ENCODE peak calls at places on chromosomes 13 and 19, in six cellular contexts. Q is CD8-positive, alpha-beta memory T cell; C is breast epithelium; H is GM23338; D is left ventricle myocardium inferior; R is A549. B is an unnamed sample. For H3K4me1, the result is how much of the 10 kb centered on the place peaks cover.

GRCh38 chr19:30522359-30522758 is 150.2 kb downstream of the ZNF536 start:
- DNase-seq in Q (no peak), C (no peak), H (peak), D (no peak), R (no peak), B (no peak)

GRCh38 chr13:46031581-46032263 is 20.8 kb downstream of the ZC3H13 start:
- DNase-seq in Q (no peak), C (no peak), H (no peak), D (no peak), R (no peak), B (no peak)

GRCh38 chr19:10580979-10581631 is 6.0 kb downstream of the AP1M2 start:
- DNase-seq in Q (peak), C (peak), H (peak), D (peak), R (peak), B (peak)

GRCh38 chr13:63948045-63948444 is 2532.4 kb upstream of the PCDH20 start:
- DNase-seq in Q (no peak), C (no peak), H (no peak), D (no peak), R (peak), B (no peak)

GRCh38 chr19:3497757-3498515 is 2.5 kb downstream of the DOHH start:
- DNase-seq in Q (no peak), C (no peak), H (no peak), D (no peak), R (no peak), B (no peak)

GRCh38 chr13:97976551-97977375 is 23.3 kb downstream of the IPO5 start:
- DNase-seq in Q (peak), C (no peak), H (peak), D (no peak), R (peak), B (peak)

GRCh38 chr13:94031609-94032008 is 447.9 kb downstream of the DCT start:
- DNase-seq in Q (no peak), C (no peak), H (no peak), D (no peak), R (no peak), B (no peak)

GRCh38 chr13:76815344-76815743 is 70.9 kb downstream of the KCTD12 start:
- DNase-seq in Q (no peak), C (no peak), H (no peak), D (no peak), R (no peak), B (no peak)

GRCh38 chr19:46958542-46958941 is 61.1 kb upstream of the NPAS1 start:
- DNase-seq in Q (no peak), C (no peak), H (peak), D (no peak), R (no peak), B (no peak)

GRCh38 chr19:33264881-33265445 is 37.4 kb downstream of the CEBPA start:
- DNase-seq in Q (no peak), C (no peak), H (no peak), D (no peak), R (no peak), B (no peak)

GRCh38 chr19:35757231-35757748 is 461 bp upstream of the HSPB6 start:
- DNase-seq in Q (no peak), C (peak), H (peak), D (peak), R (no peak), B (peak)

GRCh38 chr13:29676535-29676934 is 81.0 kb upstream of the SLC7A1 start:
- DNase-seq in Q (no peak), C (no peak), H (no peak), D (no peak), R (peak), B (no peak)

GRCh38 chr13:55418095-55418494 is 1722.6 kb upstream of the PRR20A start:
- DNase-seq in Q (no peak), C (no peak), H (no peak), D (no peak), R (no peak), B (no peak)

GRCh38 chr19:2618611-2619010 is 83.9 kb downstream of the GNG7 start:
- DNase-seq in Q (peak), C (peak), H (no peak), D (peak), R (no peak), B (peak)

GRCh38 chr19:2337329-2337707 is 8.8 kb downstream of the SPPL2B start:
- DNase-seq in Q (no peak), C (no peak), H (peak), D (no peak), R (no peak), B (peak)

GRCh38 chr13:51547425-51548176 is 36.7 kb upstream of the WDFY2 start:
- DNase-seq in Q (no peak), C (no peak), H (no peak), D (no peak), R (no peak), B (no peak)

GRCh38 chr13:97367427-97367826 is 66.5 kb upstream of the RAP2A start:
- DNase-seq in Q (no peak), C (peak), H (peak), D (no peak), R (no peak), B (no peak)

GRCh38 chr13:112448621-112449544 is 72.7 kb downstream of the SPACA7 start:
- DNase-seq in Q (no peak), C (no peak), H (no peak), D (no peak), R (no peak), B (no peak)

GRCh38 chr13:43405457-43405856 is 381.3 kb downstream of the ENOX1 start:
- DNase-seq in Q (no peak), C (no peak), H (no peak), D (no peak), R (peak), B (no peak)

GRCh38 chr19:10009269-10009665 is 1.0 kb downstream of the COL5A3 start:
- DNase-seq in Q (peak), C (peak), H (peak), D (peak), R (no peak), B (peak)

GRCh38 chr13:99984463-99985242 is 3.1 kb downstream of the ZIC2 start:
- DNase-seq in Q (no peak), C (no peak), H (peak), D (no peak), R (peak), B (no peak)

GRCh38 chr13:46010148-46010547 is 42.4 kb downstream of the ZC3H13 start:
- DNase-seq in Q (no peak), C (no peak), H (peak), D (no peak), R (peak), B (no peak)

GRCh38 chr13:101640797-101641400 is 188.4 kb downstream of the ITGBL1 start:
- DNase-seq in Q (no peak), C (no peak), H (no peak), D (no peak), R (peak), B (no peak)

GRCh38 chr19:1841209-1841924 is 6.9 kb downstream of the REXO1 start:
- DNase-seq in Q (no peak), C (no peak), H (no peak), D (no peak), R (no peak), B (no peak)

GRCh38 chr13:24271611-24272451 is 37.5 kb upstream of the C1QTNF9 start:
- DNase-seq in Q (peak), C (peak), H (no peak), D (peak), R (no peak), B (peak)

GRCh38 chr13:44431150-44431549 is 57.5 kb downstream of the SERP2 start:
- DNase-seq in Q (no peak), C (no peak), H (no peak), D (no peak), R (peak), B (no peak)

GRCh38 chr13:60837806-60838205 is 440.8 kb downstream of the TDRD3 start:
- DNase-seq in Q (no peak), C (no peak), H (no peak), D (no peak), R (no peak), B (no peak)

GRCh38 chr13:94711561-94712286 is 621 bp downstream of the SOX21 start:
- DNase-seq in Q (no peak), C (no peak), H (peak), D (no peak), R (peak), B (peak)

GRCh38 chr13:75826391-75826790 is 190.3 kb downstream of the LMO7 start:
- DNase-seq in Q (no peak), C (no peak), H (no peak), D (no peak), R (no peak), B (no peak)

GRCh38 chr19:35216026-35216832 is 12.3 kb downstream of the FAM187B start:
- DNase-seq in Q (no peak), C (no peak), H (no peak), D (no peak), R (no peak), B (no peak)

GRCh38 chr13:30618186-30618937 is 642 bp downstream of the USPL1 start:
- DNase-seq in Q (no peak), C (no peak), H (no peak), D (no peak), R (no peak), B (no peak)

GRCh38 chr19:53961523-53962345 is 1.0 kb upstream of the CACNG8 start:
- DNase-seq in Q (no peak), C (no peak), H (peak), D (no peak), R (peak), B (no peak)
- H3K4me3 ChIP-seq in Q (no peak), C (no peak), H (peak), D (no peak), R (peak), B (no peak)

DNA sequence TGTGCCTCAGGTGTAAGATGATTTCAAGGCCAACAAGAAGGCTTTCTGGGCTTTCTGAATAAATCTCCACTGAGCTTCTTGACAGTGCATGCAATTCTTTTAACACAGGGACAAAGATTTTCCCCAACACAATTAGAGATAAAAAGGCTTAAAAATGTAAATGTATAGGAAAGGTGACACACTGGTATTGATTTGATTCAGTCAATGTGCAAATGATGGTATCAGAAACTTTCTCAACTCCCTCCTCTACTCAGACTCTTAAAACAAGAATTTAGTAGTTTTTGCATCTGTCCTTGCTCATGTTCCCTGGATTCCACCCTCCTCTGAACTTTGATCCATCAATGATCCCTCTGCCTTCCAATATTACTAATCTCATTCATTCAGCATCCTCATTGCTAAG is 111.6 kb upstream of the FNDC3A start:
- DNase-seq in Q (no peak), C (no peak), H (no peak), D (no peak), R (no peak), B (no peak)
- H3K4me1 ChIP-seq in Q (under half), C (under half), H (under half), D (under half), R (under half), B (under half)

DNA sequence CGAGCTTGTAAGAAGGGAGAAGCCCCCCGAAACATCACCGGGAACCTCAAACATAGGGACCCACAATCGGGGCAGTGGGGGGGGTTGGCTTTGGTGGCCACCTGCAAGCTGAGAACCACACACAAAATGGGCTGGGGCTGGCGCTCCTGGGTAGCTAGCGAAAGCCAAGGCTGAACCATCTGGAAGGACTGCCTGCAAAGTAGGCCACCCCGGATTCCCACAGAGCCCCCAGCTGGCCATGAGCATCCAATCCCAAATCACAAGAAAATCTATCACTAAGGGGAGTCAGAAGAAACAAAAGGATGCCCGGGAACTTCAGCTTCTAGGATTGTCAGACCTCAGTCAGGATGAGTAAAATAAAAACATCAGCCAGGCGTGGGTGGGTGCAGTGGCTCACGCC is 2.8 kb upstream of the PSPN start:
- DNase-seq in Q (no peak), C (no peak), H (no peak), D (no peak), R (no peak), B (peak)
- H3K27ac ChIP-seq in Q (no peak), C (no peak), H (peak), D (no peak), R (no peak), B (no peak)

GRCh38 chr19:48329167-48329891 is 4.0 kb downstream of the EMP3 start:
- DNase-seq in Q (peak), C (no peak), H (peak), D (no peak), R (no peak), B (no peak)
- H3K4me3 ChIP-seq in Q (peak), C (no peak), H (peak), D (peak), R (no peak), B (no peak)

B was measured in right cardiac atrium.